ENCODE peak calls at places on chromosomes 7 and 10, in four cellular contexts. V, R, E and G are unnamed samples.
A peak's percentile ranks its signal among the peaks of the same experiment; 100 is the strongest.

GRCh38 chr7:19958309-19958896 is 185.0 kb upstream of the TMEM196 start:
- DNase-seq in E (no peak), V (no peak), R (no peak), G (no peak)

GRCh38 chr7:12630615-12630884 is 56.9 kb upstream of the ARL4A start:
- DNase-seq in R (no peak), E (no peak), V (no peak), G (no peak)

GRCh38 chr7:143934526-143935340 is at the start of gene OR2F2:
- DNase-seq in R (no peak), V (no peak), E (no peak), G (no peak)

GRCh38 chr7:118214051-118214832 is 10.3 kb upstream of the ANKRD7 start:
- DNase-seq in V (peak; percentile 62), R (peak; percentile 14), E (peak; percentile 74), G (peak; percentile 85)

GRCh38 chr7:112892263-112892662 is 102.1 kb upstream of the TMEM168 start:
- DNase-seq in E (no peak), R (no peak), V (no peak), G (no peak)

GRCh38 chr7:123237-123636 is 69.1 kb upstream of the FAM20C start:
- DNase-seq in E (no peak), V (no peak), R (no peak), G (no peak)

GRCh38 chr10:101089520-101090299 is 27.9 kb downstream of the KAZALD1 start:
- DNase-seq in V (no peak), E (no peak), R (no peak), G (no peak)

GRCh38 chr7:1026721-1027151 is 17.6 kb upstream of the GPR146 start:
- DNase-seq in R (no peak), E (peak; percentile 43), V (no peak), G (peak; percentile 5)

GRCh38 chr7:30422922-30423321 is 55.7 kb downstream of the NOD1 start:
- DNase-seq in R (no peak), V (no peak), E (no peak), G (no peak)

GRCh38 chr10:85610381-85611092 is 756.1 kb downstream of the GRID1 start:
- DNase-seq in R (no peak), E (no peak), V (no peak), G (no peak)

GRCh38 chr7:101197991-101198390 is 2.8 kb downstream of the MOGAT3 start:
- DNase-seq in R (no peak), E (no peak), V (no peak), G (no peak)

GRCh38 chr7:66800591-66800990 is 60.1 kb downstream of the RABGEF1 start:
- DNase-seq in V (no peak), E (no peak), R (no peak), G (no peak)

GRCh38 chr10:99331207-99331803 is 2.1 kb downstream of the CNNM1 start:
- DNase-seq in R (no peak), E (no peak), V (no peak), G (no peak)

GRCh38 chr10:131625041-131625440 is 275.8 kb upstream of the PPP2R2D start:
- DNase-seq in R (no peak), E (no peak), V (no peak), G (no peak)

GRCh38 chr7:103729026-103729425 is 260.4 kb downstream of the RELN start:
- DNase-seq in R (no peak), E (no peak), V (no peak), G (no peak)

GRCh38 chr10:93701903-93702277 is 502 bp downstream of the FRA10AC1 start:
- DNase-seq in R (no peak), V (no peak), E (no peak), G (no peak)

GRCh38 chr7:137978464-137979237 is 23.2 kb downstream of the CREB3L2 start:
- DNase-seq in E (no peak), V (peak; percentile 41), R (no peak), G (peak; percentile 77)

GRCh38 chr7:99833289-99833877 is 5.6 kb downstream of the CYP3A43 start:
- DNase-seq in R (no peak), E (no peak), V (no peak), G (no peak)

GRCh38 chr7:100983451-100984187 is 14.3 kb downstream of the MUC12 start:
- DNase-seq in E (no peak), V (peak; percentile 68), R (no peak), G (no peak)

GRCh38 chr7:132206594-132206993 is 369.7 kb downstream of the PLXNA4 start:
- DNase-seq in E (no peak), R (no peak), V (no peak), G (no peak)

GRCh38 chr10:10903620-10904019 is 114.1 kb upstream of the CELF2 start:
- DNase-seq in E (no peak), R (no peak), V (no peak), G (no peak)

GRCh38 chr10:116565533-116565932 is 19.8 kb downstream of the PNLIP start:
- DNase-seq in R (no peak), V (no peak), E (no peak), G (no peak)

GRCh38 chr10:88293073-88293472 is 290.0 kb downstream of the RNLS start:
- DNase-seq in R (no peak), E (no peak), V (no peak), G (no peak)

GRCh38 chr7:148011753-148012152 is 578.8 kb upstream of the C7orf33 start:
- DNase-seq in R (no peak), V (no peak), E (no peak), G (no peak)

GRCh38 chr10:34254596-34254995 is 560.5 kb downstream of the PARD3 start:
- DNase-seq in E (no peak), R (no peak), V (peak; percentile 21), G (no peak)

GRCh38 chr7:68070992-68071391 is 1074.4 kb downstream of the TYW1 start:
- DNase-seq in R (no peak), V (no peak), E (no peak), G (no peak)

GRCh38 chr10:97939446-97939990 is 89.9 kb downstream of the GOLGA7B start:
- DNase-seq in E (no peak), V (no peak), R (no peak), G (no peak)

GRCh38 chr10:50594012-50594411 is 29.7 kb downstream of the SGMS1 start:
- DNase-seq in R (no peak), E (no peak), V (no peak), G (no peak)

GRCh38 chr7:2016761-2017482 is 215.8 kb downstream of the MAD1L1 start:
- DNase-seq in R (no peak), V (no peak), E (no peak), G (peak; percentile 1)

GRCh38 chr7:123747620-123748141 is 1.1 kb downstream of the WASL start:
- DNase-seq in V (peak; percentile 68), E (peak; percentile 60), R (peak; percentile 11), G (peak; percentile 29)

GRCh38 chr10:79022565-79023488 is 45.9 kb upstream of the ZMIZ1 start:
- DNase-seq in E (peak; percentile 43), V (peak; percentile 28), R (no peak), G (peak; percentile 87)

GRCh38 chr7:115128163-115128562 is 206.3 kb downstream of the MDFIC start:
- DNase-seq in V (no peak), R (no peak), E (no peak), G (no peak)

GRCh38 chr7:503046-503574 is 16.5 kb downstream of the PDGFA start:
- DNase-seq in V (no peak), E (peak; percentile 49), R (no peak), G (peak; percentile 12)

GRCh38 chr7:52565980-52566379 is 469.5 kb upstream of the POM121L12 start:
- DNase-seq in V (no peak), E (no peak), R (no peak), G (no peak)
- H3K4me1 ChIP-seq in V (no peaks in the 10 kb centered on the region), E (no peaks in the 10 kb centered on the region), R (no peaks in the 10 kb centered on the region), G (no peaks in the 10 kb centered on the region)

GRCh38 chr10:32207544-32207943 is 139.4 kb downstream of the EPC1 start:
- DNase-seq in R (peak; percentile 12), E (no peak), V (peak; percentile 73), G (peak; percentile 24)

GRCh38 chr10:32205666-32206065 is 141.3 kb downstream of the EPC1 start:
- DNase-seq in R (no peak), E (no peak), V (no peak), G (no peak)

GRCh38 chr10:32211046-32211363 is 136.0 kb downstream of the EPC1 start:
- DNase-seq in V (no peak), R (no peak), E (no peak), G (no peak)

GRCh38 chr10:32204606-32205005 is 142.4 kb downstream of the EPC1 start:
- DNase-seq in V (no peak), R (no peak), E (no peak), G (no peak)

DNA sequence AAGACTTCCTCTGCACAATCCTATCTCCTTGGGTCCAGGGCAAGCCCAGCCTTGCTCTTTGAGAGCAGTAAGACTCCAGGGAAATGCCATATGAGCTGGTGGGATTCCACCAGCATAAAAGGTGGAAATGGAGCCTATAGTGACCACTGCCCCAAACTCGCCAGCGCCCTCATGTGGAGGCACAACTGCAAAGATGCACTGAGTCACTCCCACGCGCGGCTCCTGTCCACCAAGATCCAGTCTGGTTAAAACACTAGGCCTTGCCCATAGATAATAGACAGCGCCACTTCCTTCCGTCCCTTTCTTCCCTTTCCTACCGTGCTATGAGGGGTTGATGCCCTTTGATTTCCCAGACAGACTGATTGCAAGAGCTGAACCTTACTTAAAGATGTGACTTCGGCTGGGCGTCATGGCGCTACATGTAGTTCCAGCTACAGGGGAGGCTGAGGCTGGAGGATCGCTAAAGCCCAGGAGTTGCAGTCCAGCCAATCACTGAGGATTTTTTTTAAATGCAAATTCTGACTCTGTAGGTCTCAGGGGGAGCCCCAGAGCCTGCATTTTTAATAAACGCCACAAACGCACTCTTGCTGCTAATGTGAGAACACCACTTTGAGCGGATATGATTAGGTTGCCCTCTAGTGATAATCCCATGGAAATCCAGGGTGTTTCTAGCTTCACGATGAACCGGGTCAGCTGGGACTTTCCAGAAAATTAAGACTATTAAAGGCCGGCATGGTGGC is 136.5 kb downstream of the EPC1 start:
- DNase-seq in E (no peak), R (no peak), V (peak; percentile 24), G (no peak)
- TF ChIP-seq CTCF in E (no peak), R (peak; percentile 41), V (peak; percentile 40), G (peak; percentile 28)

GRCh38 chr7:150943453-150943814 is 34.7 kb downstream of the KCNH2 start:
- DNase-seq in V (no peak), R (no peak), E (no peak), G (no peak)

GRCh38 chr7:150942591-150943452 is 35.3 kb downstream of the KCNH2 start:
- DNase-seq in R (no peak), V (no peak), E (no peak), G (no peak)

GRCh38 chr7:150941351-150941982 is 36.7 kb downstream of the KCNH2 start:
- DNase-seq in V (no peak), R (no peak), E (no peak), G (no peak)

GRCh38 chr7:150940446-150941102 is 37.5 kb downstream of the KCNH2 start:
- DNase-seq in V (no peak), R (no peak), E (no peak), G (no peak)

DNA sequence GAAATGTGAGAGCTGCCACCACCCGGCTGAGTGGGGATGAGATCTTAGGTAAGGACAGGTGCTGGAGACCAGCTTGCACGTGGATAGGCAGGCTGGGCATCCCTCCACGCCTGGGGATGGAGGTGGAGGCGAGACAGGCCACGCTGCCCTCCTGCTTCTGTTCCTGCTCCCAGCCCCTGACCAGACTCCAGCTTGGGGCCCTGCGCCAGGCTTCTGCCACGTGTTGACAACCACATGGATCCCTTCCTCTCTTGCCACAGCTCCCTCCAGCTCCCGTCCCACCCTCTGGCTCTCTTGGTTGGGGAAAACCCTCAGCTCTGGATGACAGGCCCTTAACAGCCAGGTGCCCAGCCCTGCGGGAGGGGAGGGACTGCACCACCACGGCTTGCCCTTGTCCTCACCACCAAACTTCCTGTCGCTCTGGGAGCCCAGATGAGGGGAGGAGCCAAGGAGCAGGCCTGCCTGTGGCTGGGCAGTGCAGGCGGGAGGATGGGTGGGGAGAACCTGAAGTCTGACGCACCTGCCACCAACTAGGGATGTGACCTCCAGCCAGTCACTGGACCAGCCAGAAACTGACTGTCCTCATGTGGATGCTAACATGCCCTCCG is 36.0 kb downstream of the KCNH2 start:
- DNase-seq in V (peak; percentile 70), E (peak; percentile 75), R (no peak), G (no peak)
- H3K4me1 ChIP-seq in V (peaks cover 5% of the 10 kb centered on the region), E (no peaks in the 10 kb centered on the region), R (no peaks in the 10 kb centered on the region), G (no peaks in the 10 kb centered on the region)

GRCh38 chr7:97117372-97118188 is at the start of gene SDHAF3:
- DNase-seq in V (peak; percentile 98), E (peak; percentile 99), R (peak; percentile 77), G (peak; percentile 98)
- TF ChIP-seq CTCF in V (no peak), E (peak; percentile 28), R (no peak), G (peak; percentile 13)